ENCODE peak calls at places on chromosomes 12 and 14, in four cellular contexts. U, F, N and D are unnamed samples.

GRCh38 chr14:100341301-100342031 is 18.3 kb downstream of the SLC25A47 start:
- DNase-seq in F (no peak), N (peak), U (peak), D (peak)

GRCh38 chr12:28993720-28994119 is 155.4 kb upstream of the FAR2 start:
- DNase-seq in N (no peak), U (no peak), F (no peak), D (no peak)

GRCh38 chr14:56752428-56752827 is 57.9 kb downstream of the OTX2 start:
- DNase-seq in N (no peak), U (no peak), F (no peak), D (no peak)

GRCh38 chr14:56816575-56817391 is 6.5 kb upstream of the OTX2 start:
- DNase-seq in F (no peak), U (no peak), N (no peak), D (no peak)

GRCh38 chr12:129614221-129614885 is 289.5 kb downstream of the TMEM132D start:
- DNase-seq in N (no peak), U (no peak), F (no peak), D (no peak)

GRCh38 chr12:93804392-93805179 is 127.4 kb downstream of the CRADD start:
- DNase-seq in F (no peak), N (no peak), U (no peak), D (no peak)

GRCh38 chr12:18700254-18700653 is 37.6 kb downstream of the PLCZ1 start:
- DNase-seq in N (no peak), F (peak), U (no peak), D (no peak)

GRCh38 chr12:7019043-7019569 is 830 bp upstream of the LPCAT3 start:
- DNase-seq in F (no peak), U (no peak), N (no peak), D (no peak)

GRCh38 chr14:58026219-58026618 is 125.8 kb downstream of the ARMH4 start:
- DNase-seq in N (no peak), F (no peak), U (no peak), D (no peak)

GRCh38 chr14:36504805-36505192 is 15.2 kb downstream of the NKX2-1 start:
- DNase-seq in N (no peak), U (no peak), F (no peak), D (peak)

GRCh38 chr12:107287436-107288413 is 194.4 kb upstream of the CRY1 start:
- DNase-seq in U (no peak), F (no peak), N (no peak), D (no peak)

GRCh38 chr14:37968664-37969225 is 239.0 kb upstream of the SSTR1 start:
- DNase-seq in N (no peak), U (no peak), F (no peak), D (no peak)

DNA sequence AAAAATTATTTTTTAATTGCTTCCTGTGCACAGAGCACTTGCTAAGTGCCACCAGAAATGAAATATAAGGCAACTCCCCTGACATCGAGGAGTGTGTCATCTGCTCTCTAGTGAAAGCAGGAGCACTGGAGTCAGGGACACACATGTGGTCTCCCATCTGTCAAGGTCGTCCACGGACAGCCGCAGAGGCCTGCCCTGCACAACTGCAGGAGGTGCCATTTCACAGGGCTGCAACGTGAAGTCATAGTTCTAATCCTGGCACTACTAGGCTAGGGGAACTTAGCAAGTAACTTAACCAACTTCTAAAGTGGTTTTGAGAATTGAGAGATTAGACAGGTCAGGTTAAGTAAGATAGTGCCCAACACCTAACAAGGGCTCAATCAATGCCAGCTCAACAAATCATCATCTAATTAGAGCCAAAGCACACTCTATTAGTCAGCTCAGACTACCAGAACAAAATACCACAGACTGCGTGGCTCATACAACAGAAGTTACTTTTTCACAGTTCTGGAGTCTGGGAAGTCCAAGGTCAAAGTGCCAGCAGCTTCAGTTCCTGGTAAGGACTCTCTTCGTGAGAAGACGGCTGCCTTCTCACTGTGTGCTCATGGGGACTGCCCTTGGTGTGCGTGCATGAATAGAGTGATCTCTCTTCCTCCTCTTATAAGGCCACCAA is 30.7 kb downstream of the FOXN3 start:
- DNase-seq in U (no peak), F (no peak), N (peak), D (no peak)
- TF ChIP-seq CTCF in U (no peak), F (no peak), N (no peak), D (no peak)

DNA sequence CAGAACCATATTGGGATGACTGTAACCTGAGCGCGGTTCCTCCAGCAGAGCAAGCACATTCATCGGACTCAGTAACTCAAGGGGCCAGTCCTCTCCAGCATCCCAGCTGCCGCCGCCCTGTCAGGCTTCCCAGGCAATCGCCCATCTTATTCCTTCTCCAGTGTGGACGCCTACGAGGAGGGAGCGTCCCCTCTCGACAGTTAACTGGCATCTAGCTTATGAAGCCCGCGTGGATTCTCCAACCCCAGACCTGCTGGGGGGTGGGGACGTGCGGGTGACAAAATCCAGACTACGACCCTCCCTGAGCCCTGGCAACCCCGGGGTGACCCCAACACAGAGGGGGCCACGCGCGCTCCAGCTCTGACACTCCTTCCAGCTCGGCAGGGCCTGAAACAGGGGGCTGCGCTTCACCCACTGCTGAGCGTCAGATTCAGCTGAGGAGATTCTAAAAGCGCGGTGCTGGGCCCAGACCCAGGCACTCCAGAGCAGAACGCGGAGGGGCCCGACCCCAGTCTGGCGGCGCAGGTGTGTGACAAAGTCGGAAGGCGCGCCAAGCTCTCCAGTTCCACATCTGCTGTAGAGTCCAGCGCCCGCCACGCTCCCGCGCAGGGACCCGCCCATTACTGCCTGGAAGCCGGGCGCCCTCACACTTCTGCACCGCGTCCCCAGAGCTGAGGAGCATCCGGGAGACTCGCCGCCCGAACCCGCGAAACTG is 43.9 kb upstream of the ESR2 start:
- DNase-seq in F (no peak), N (peak), U (peak), D (peak)
- TF ChIP-seq CTCF in F (no peak), N (no peak), U (no peak), D (no peak)

DNA sequence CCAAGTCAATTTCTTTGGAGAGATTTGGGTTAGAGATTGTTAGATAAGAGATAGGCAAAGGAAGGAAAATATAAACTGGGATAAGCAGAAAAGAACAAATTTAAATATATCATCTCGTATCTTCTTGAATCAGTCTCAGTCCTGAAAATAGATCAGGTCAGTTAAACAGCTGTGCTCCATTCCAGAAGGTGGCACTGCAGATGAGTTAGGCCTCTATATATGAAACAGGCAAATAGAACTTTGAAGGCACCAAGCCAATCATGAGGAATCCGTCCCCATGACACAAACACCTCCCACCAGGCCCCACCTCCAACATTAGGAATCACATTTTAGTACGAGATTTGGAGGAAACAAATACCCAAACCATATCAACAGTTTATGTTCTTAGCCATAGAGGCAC is 605.5 kb upstream of the USP15 start:
- DNase-seq in F (no peak), U (peak), N (no peak), D (no peak)
- TF ChIP-seq CTCF in F (no peak), U (no peak), N (no peak), D (peak)

DNA sequence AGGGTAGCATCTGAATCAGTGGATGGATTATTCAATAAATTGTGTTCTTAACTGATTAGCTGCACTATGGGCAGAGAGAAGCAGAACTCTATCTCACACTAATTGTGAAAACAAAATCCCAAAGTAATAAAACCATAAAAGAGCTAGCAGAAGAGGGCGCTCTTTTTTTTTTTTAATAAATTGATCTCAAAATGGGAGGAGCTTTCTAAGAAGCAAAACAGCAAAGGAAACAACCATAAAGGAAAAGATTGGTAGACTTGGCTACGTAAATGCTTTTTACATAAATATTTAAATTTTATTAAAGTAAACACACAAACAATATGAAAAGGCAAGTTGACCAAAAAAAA is 1.5 kb upstream of the TM7SF3 start:
- DNase-seq in U (peak), F (no peak), N (peak), D (peak)
- TF ChIP-seq CTCF in U (peak), F (no peak), N (peak), D (peak)

GRCh38 chr12:109358154-109358869 is 10.6 kb downstream of the MYO1H start:
- DNase-seq in F (no peak), U (no peak), N (peak), D (peak)
- TF ChIP-seq CTCF in F (no peak), U (no peak), N (no peak), D (no peak)

GRCh38 chr12:9106067-9106466 is 9.7 kb downstream of the A2M start:
- DNase-seq in F (no peak), N (no peak), U (no peak), D (no peak)

GRCh38 chr12:9104087-9104486 is 11.6 kb downstream of the A2M start:
- DNase-seq in N (no peak), U (no peak), F (no peak), D (no peak)

GRCh38 chr12:9103050-9103854 is 12.5 kb downstream of the A2M start:
- DNase-seq in N (no peak), U (no peak), F (no peak), D (no peak)

GRCh38 chr12:9106610-9107541 is 8.8 kb downstream of the A2M start:
- DNase-seq in F (no peak), U (no peak), N (no peak), D (no peak)

DNA sequence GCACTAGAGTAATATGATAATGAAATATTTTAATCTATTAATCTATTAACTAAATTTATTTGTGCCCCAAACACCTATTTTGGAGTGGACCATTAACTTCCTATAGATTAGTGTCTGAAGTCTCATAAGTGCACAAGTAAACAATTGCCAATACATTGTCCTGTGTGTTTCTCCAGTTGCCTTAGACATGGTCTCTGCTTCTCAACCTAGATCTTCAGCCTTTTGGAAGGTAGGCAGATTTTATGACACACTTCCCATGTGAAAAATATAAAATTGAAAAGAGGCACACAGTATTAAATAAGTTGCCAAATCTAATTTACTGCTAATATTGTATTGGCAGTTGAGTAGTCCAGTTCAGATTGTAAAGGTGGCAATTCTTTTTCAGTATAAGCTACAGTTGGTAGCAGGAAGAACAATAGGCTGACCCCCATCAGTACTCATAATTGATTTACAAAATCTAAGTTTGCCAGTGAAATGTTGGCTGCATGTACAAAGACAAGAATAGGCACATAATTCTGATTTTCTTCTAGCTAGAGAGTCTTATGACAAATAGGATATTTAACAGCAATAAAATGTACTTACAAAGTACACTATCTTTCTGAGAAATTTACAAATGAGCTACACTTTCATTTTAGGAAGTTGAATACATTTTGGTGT is 10.8 kb downstream of the A2M start:
- DNase-seq in F (no peak), U (no peak), N (no peak), D (no peak)
- TF ChIP-seq CTCF in F (no peak), U (no peak), N (no peak), D (no peak)

DNA sequence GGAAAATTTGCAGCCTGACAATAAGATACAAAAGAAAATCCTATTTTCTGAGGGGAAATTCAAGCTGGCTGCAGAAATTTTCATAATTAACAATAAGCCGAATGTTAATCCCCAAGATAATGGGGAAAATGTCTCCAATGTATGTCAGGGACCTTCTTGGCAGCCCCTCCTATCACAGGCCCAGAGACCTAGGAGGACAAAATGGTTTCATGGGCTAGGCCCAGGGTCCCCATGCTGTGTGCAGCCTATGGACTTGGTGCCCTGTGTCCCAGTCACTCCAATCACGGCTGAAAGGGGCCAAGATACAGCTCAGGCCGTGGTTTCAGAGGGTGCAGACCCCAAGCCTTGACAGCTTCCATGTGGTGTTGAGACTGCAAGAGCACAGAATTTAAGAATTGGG is 11.2 kb downstream of the C12orf50 start:
- DNase-seq in F (no peak), U (no peak), N (no peak), D (no peak)
- TF ChIP-seq CTCF in F (no peak), U (no peak), N (no peak), D (no peak)